ENCODE peak calls at places on chromosomes 2 and 18, in four cellular contexts. G is GM12892, F is HCT116, K is suprapubic skin. U is an unnamed sample.

GRCh38 chr2:75608684-75609333 is 37.8 kb upstream of the MRPL19 start:
- DNase-seq in G (peak), F (peak), K (no peak), U (peak)

GRCh38 chr2:9187620-9188214 is 18.9 kb upstream of the ASAP2 start:
- DNase-seq in G (no peak), F (no peak), K (no peak), U (no peak)

GRCh38 chr2:151973901-151974199 is 125.0 kb downstream of the CACNB4 start:
- DNase-seq in G (no peak), F (no peak), K (no peak), U (no peak)

GRCh38 chr2:4336855-4337254 is 633.5 kb downstream of the DCDC2C start:
- DNase-seq in G (no peak), F (no peak), K (no peak), U (no peak)

GRCh38 chr2:1224901-1225300 is 188.4 kb upstream of the TPO start:
- DNase-seq in G (no peak), F (no peak), K (no peak), U (no peak)

GRCh38 chr2:55879976-55880375 is 43.6 kb downstream of the EFEMP1 start:
- DNase-seq in G (no peak), F (no peak), K (no peak), U (no peak)

GRCh38 chr18:79588131-79588635 is 91.4 kb upstream of the CTDP1 start:
- DNase-seq in G (no peak), F (no peak), K (peak), U (no peak)

GRCh38 chr18:8703781-8704301 is 1.5 kb upstream of the MTCL1 start:
- DNase-seq in G (no peak), F (no peak), K (no peak), U (no peak)

GRCh38 chr2:226782092-226782713 is 17.4 kb downstream of the IRS1 start:
- DNase-seq in G (no peak), F (no peak), K (no peak), U (no peak)

GRCh38 chr18:70640336-70640887 is 351.6 kb downstream of the SOCS6 start:
- DNase-seq in G (no peak), F (no peak), K (no peak), U (no peak)

GRCh38 chr2:155372969-155373368 is 674.5 kb downstream of the KCNJ3 start:
- DNase-seq in G (no peak), F (peak), K (no peak), U (no peak)

GRCh38 chr2:96656540-96656939 is 14.0 kb downstream of the FER1L5 start:
- DNase-seq in G (no peak), F (no peak), K (no peak), U (no peak)

GRCh38 chr2:222440670-222441422 is 16.5 kb downstream of the SGPP2 start:
- DNase-seq in G (no peak), F (no peak), K (no peak), U (peak)

GRCh38 chr2:190677255-190677654 is 28.4 kb downstream of the NAB1 start:
- DNase-seq in G (no peak), F (no peak), K (no peak), U (no peak)

GRCh38 chr2:2940702-2941655 is 436.6 kb downstream of the EIPR1 start:
- DNase-seq in G (no peak), F (no peak), K (no peak), U (no peak)

GRCh38 chr18:3603460-3604259 is 153.7 kb downstream of the TGIF1 start:
- DNase-seq in G (no peak), F (peak), K (no peak), U (no peak)
- TF ChIP-seq POLR2A in G (no peak), F (no peak), K (peak), U (no peak)

DNA sequence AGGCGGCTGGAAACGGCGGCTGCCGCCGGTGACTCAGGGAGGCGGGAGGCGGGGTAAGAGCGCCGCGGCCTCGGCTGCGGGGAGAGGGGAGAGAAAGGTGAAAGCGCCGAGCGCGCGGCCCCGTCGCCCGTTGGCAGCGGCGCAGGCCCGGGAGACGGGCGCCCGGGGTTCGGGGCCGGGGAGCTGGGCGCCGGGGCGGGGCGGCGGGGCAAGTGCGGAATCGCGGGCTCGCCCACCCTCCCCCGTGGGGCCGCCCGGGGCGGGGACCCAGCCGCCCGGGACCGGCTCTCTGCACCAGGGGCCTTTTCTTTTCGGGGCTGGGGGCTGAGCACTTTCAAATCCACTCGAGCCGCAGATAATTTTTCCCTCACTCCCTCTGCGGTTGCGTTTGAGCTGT is 219 bp downstream of the KDM3A start:
- DNase-seq in G (no peak), F (no peak), K (peak), U (no peak)
- TF ChIP-seq POLR2A in G (peak), F (no peak), K (peak), U (peak)

GRCh38 chr18:5295981-5296705 is 617 bp upstream of the ZBTB14 start:
- DNase-seq in G (peak), F (peak), K (peak), U (peak)
- TF ChIP-seq POLR2A in G (peak), F (no peak), K (peak), U (peak)

GRCh38 chr18:23210526-23210925 is 75.2 kb downstream of the CABLES1 start:
- DNase-seq in G (no peak), F (no peak), K (no peak), U (no peak)

GRCh38 chr18:23211146-23211545 is 75.9 kb downstream of the CABLES1 start:
- DNase-seq in G (no peak), F (no peak), K (no peak), U (no peak)

GRCh38 chr18:23215294-23215693 is 80.0 kb downstream of the CABLES1 start:
- DNase-seq in G (no peak), F (no peak), K (no peak), U (no peak)

GRCh38 chr18:23212161-23212560 is 76.9 kb downstream of the CABLES1 start:
- DNase-seq in G (no peak), F (no peak), K (no peak), U (no peak)

GRCh38 chr18:23213200-23213599 is 77.9 kb downstream of the CABLES1 start:
- DNase-seq in G (no peak), F (no peak), K (no peak), U (no peak)
- TF ChIP-seq POLR2A in G (no peak), F (no peak), K (no peak), U (no peak)

GRCh38 chr2:176188218-176188968 is at the start of gene HOXD1:
- DNase-seq in G (peak), F (no peak), K (no peak), U (peak)

GRCh38 chr2:176189666-176190641 is 1.5 kb downstream of the HOXD1 start:
- DNase-seq in G (no peak), F (no peak), K (no peak), U (no peak)

GRCh38 chr2:176188969-176189665 is 649 bp downstream of the HOXD1 start:
- DNase-seq in G (no peak), F (no peak), K (peak), U (no peak)

GRCh38 chr2:176186024-176186423 is 2.4 kb upstream of the HOXD1 start:
- DNase-seq in G (no peak), F (no peak), K (no peak), U (no peak)

DNA sequence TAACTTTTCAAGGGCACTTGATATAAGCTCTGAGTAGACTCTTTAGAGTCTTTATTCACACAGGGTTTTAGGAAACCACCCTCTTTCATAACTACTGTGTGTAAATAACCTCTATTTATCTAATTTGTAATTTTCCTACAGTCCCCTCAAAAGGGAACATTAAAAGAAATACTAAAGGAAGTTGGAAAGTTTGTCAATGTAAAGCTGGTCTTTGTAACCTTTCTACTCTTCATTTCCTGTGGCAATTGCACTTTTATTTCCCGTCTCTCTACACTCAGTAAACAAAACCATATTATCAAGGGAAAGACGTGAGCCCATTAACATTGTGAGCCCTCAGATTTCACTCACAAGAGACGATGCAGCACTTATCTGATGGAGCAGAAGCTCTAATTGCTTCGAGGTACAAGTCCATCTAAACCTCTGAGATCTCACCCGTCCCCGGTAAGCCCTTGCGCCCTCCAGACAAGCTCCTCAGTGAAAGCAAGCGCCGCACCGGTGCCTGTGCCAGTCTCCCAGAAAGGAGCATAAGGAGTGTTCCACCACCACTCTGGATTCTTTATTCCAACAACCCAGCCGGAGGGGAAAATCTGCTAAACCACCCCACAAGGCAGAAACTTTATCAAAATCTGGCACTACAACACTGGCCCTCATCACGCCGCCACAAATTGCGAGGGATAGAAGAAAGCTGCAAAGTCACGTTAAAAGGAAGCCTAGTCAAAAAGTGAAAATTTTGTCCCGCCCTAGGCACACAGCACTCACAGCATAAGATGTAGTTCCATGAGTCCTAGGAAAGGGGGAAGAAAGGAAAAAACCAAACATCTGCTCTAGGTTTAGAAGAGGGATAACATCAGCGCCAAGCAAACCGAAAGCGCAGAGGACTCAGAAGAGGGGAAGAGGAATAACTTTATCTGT is 906 bp upstream of the HOXD1 start:
- DNase-seq in G (no peak), F (no peak), K (no peak), U (peak)
- TF ChIP-seq POLR2A in G (no peak), F (no peak), K (no peak), U (no peak)

DNA sequence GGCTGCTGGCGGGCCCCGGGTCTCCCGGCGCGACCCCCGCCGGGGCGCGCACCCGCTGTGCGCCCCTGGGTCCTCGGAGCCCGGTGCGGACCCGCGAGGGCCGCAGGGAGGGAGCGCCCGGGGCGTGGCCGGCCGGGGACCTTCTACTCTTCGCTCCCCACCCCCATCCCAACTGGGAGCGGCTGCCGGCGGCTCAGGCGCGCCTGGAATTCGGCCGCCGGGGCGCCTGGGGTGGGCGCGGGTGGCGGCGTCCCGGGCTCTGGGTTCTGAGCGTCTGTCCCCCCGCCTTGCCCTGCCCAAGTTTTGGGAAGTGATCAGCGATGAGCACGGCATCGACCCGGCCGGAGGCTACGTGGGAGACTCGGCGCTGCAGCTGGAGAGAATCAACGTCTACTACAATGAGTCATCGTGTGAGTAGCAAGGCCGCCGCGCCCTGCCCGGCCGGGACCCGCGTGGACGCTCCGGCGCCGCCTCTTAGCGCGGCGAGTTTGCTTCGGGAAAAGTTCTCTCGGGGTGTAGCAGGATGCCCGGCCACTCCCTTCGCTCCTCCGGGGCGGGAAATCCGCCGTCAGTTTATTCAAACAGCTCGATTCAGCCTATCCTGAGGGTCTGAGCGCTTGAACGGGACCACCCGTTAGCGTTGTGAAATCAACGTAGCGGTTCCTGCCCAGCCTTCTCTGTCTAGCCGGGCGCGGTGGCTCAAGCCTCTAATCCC is 502 bp downstream of the TUBB6 start:
- DNase-seq in G (peak), F (no peak), K (peak), U (peak)
- TF ChIP-seq POLR2A in G (no peak), F (no peak), K (peak), U (peak)

GRCh38 chr2:173076557-173077345 is 1.1 kb downstream of the MAP3K20 start:
- DNase-seq in G (peak), F (no peak), K (no peak), U (no peak)

GRCh38 chr2:173079141-173079540 is 3.5 kb downstream of the MAP3K20 start:
- DNase-seq in G (no peak), F (no peak), K (no peak), U (no peak)

GRCh38 chr2:173077506-173078177 is 2.0 kb downstream of the MAP3K20 start:
- DNase-seq in G (no peak), F (no peak), K (no peak), U (no peak)

GRCh38 chr2:173075056-173075780 is 428 bp upstream of the MAP3K20 start:
- DNase-seq in G (no peak), F (no peak), K (no peak), U (no peak)

GRCh38 chr2:173075781-173076556 is at the start of gene MAP3K20:
- DNase-seq in G (peak), F (no peak), K (peak), U (peak)
- TF ChIP-seq POLR2A in G (peak), F (no peak), K (peak), U (peak)

GRCh38 chr18:75341267-75341666 is 86.2 kb downstream of the SMIM21 start:
- DNase-seq in G (no peak), F (no peak), K (no peak), U (no peak)
- TF ChIP-seq POLR2A in G (no peak), F (no peak), K (no peak), U (no peak)

GRCh38 chr2:105078906-105079305 is 41.0 kb downstream of the MRPS9 start:
- DNase-seq in G (no peak), F (no peak), K (no peak), U (no peak)
- TF ChIP-seq POLR2A in G (no peak), F (no peak), K (no peak), U (no peak)

U was measured in H54.